ENCODE peak calls at places on chromosomes 16 and 17, in six cellular contexts. One of them, this sample, is unnamed.

GRCh38 chr16:10103700-10104099 is 78.5 kb downstream of the GRIN2A start:
- DNase-seq in choroid plexus epithelial cell: no peak
- DNase-seq in IMR-90: no peak
- DNase-seq in skeletal muscle cell: no peak
- DNase-seq in GM23338: no peak
- DNase-seq in effector memory CD4-positive, alpha-beta T cell: no peak
- DNase-seq in this sample: no peak

GRCh38 chr16:69166221-69166833 is 20.6 kb upstream of the SNTB2 start:
- DNase-seq in choroid plexus epithelial cell: peak; percentile 28
- DNase-seq in IMR-90: peak; percentile 82
- DNase-seq in skeletal muscle cell: no peak
- DNase-seq in GM23338: no peak
- DNase-seq in effector memory CD4-positive, alpha-beta T cell: no peak
- DNase-seq in this sample: no peak

GRCh38 chr17:31490991-31491793 is 99.7 kb downstream of the RAB11FIP4 start:
- DNase-seq in choroid plexus epithelial cell: no peak
- DNase-seq in IMR-90: no peak
- DNase-seq in skeletal muscle cell: no peak
- DNase-seq in GM23338: no peak
- DNase-seq in effector memory CD4-positive, alpha-beta T cell: no peak
- DNase-seq in this sample: no peak

GRCh38 chr16:65889533-65889966 is 476.9 kb upstream of the CDH5 start:
- DNase-seq in choroid plexus epithelial cell: peak; percentile 22
- DNase-seq in IMR-90: peak; percentile 7
- DNase-seq in skeletal muscle cell: no peak
- DNase-seq in GM23338: no peak
- DNase-seq in effector memory CD4-positive, alpha-beta T cell: no peak
- DNase-seq in this sample: no peak

GRCh38 chr16:12006637-12007036 is 30.1 kb downstream of the SNX29 start:
- DNase-seq in choroid plexus epithelial cell: no peak
- DNase-seq in IMR-90: no peak
- DNase-seq in skeletal muscle cell: no peak
- DNase-seq in GM23338: no peak
- DNase-seq in effector memory CD4-positive, alpha-beta T cell: no peak
- DNase-seq in this sample: no peak

GRCh38 chr17:21030375-21030774 is 12.4 kb downstream of the USP22 start:
- DNase-seq in choroid plexus epithelial cell: no peak
- DNase-seq in IMR-90: no peak
- DNase-seq in skeletal muscle cell: no peak
- DNase-seq in GM23338: no peak
- DNase-seq in effector memory CD4-positive, alpha-beta T cell: no peak
- DNase-seq in this sample: no peak

GRCh38 chr17:58520843-58521430 is 6.5 kb upstream of the MTMR4 start:
- DNase-seq in choroid plexus epithelial cell: peak; percentile 27
- DNase-seq in IMR-90: peak; percentile 13
- DNase-seq in skeletal muscle cell: no peak
- DNase-seq in GM23338: peak; percentile 83
- DNase-seq in effector memory CD4-positive, alpha-beta T cell: no peak
- DNase-seq in this sample: no peak

GRCh38 chr16:20638711-20639335 is 58.7 kb downstream of the ACSM1 start:
- DNase-seq in choroid plexus epithelial cell: no peak
- DNase-seq in IMR-90: no peak
- DNase-seq in skeletal muscle cell: no peak
- DNase-seq in GM23338: no peak
- DNase-seq in effector memory CD4-positive, alpha-beta T cell: no peak
- DNase-seq in this sample: no peak

GRCh38 chr16:10870137-10870776 is 6.7 kb upstream of the CIITA start:
- DNase-seq in choroid plexus epithelial cell: no peak
- DNase-seq in IMR-90: no peak
- DNase-seq in skeletal muscle cell: no peak
- DNase-seq in GM23338: no peak
- DNase-seq in effector memory CD4-positive, alpha-beta T cell: no peak
- DNase-seq in this sample: no peak

GRCh38 chr16:1201444-1201843 is 23.6 kb downstream of the TPSG1 start:
- DNase-seq in choroid plexus epithelial cell: no peak
- DNase-seq in IMR-90: no peak
- DNase-seq in skeletal muscle cell: no peak
- DNase-seq in GM23338: no peak
- DNase-seq in effector memory CD4-positive, alpha-beta T cell: no peak
- DNase-seq in this sample: no peak

GRCh38 chr17:57694051-57694450 is 51.0 kb downstream of the CCDC182 start:
- DNase-seq in choroid plexus epithelial cell: no peak
- DNase-seq in IMR-90: no peak
- DNase-seq in skeletal muscle cell: no peak
- DNase-seq in GM23338: no peak
- DNase-seq in effector memory CD4-positive, alpha-beta T cell: no peak
- DNase-seq in this sample: no peak

DNA sequence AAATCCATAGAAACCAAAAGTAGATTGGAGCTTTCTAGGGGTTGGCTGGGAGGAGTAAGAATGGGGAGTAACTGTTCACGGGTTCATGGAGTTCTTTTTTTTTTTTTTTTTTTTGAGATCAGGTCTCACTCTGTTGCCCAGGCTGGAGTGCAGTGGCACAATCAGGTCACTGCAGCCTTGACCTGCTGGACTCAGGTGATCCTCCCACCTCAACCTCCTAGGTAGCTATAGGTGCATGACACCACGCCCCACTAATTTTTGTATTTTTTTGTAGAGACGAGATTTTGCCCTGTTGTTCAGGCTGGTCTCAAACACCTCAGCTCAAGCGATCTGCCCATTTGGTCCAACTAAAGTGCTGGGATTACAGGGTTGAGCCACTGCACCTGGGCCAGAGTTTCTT is 1.5 kb downstream of the NMRAL1 start:
- DNase-seq in choroid plexus epithelial cell: no peak
- DNase-seq in IMR-90: no peak
- DNase-seq in skeletal muscle cell: no peak
- DNase-seq in GM23338: no peak
- DNase-seq in effector memory CD4-positive, alpha-beta T cell: no peak
- DNase-seq in this sample: no peak
- H3K4me3 ChIP-seq in choroid plexus epithelial cell: no peak overlapping the region
- H3K4me3 ChIP-seq in IMR-90: no peak overlapping the region
- H3K4me3 ChIP-seq in skeletal muscle cell: no peak overlapping the region
- H3K4me3 ChIP-seq in GM23338: peak overlapping the region; percentile 93
- H3K4me3 ChIP-seq in effector memory CD4-positive, alpha-beta T cell: no peak overlapping the region
- H3K4me3 ChIP-seq in this sample: no peak overlapping the region

DNA sequence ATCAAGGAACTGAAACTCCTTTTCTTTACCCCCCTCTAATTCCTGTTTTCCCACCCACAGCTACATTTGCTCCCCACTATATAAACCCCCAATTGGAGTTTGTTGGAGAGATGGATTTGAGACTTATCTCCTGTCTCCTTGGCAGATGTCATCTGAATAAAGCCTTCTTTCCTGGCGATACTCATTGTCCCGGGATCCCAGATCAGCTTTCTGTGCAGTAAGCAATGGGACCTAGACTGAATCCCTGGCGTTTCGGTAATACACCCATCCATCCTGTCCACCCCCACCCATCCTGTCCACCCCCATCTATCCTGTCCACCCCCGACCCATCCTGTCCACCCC is 22.2 kb downstream of the QPRT start:
- DNase-seq in choroid plexus epithelial cell: no peak
- DNase-seq in IMR-90: no peak
- DNase-seq in skeletal muscle cell: no peak
- DNase-seq in GM23338: no peak
- DNase-seq in effector memory CD4-positive, alpha-beta T cell: no peak
- DNase-seq in this sample: no peak
- H3K4me3 ChIP-seq in choroid plexus epithelial cell: no peak overlapping the region
- H3K4me3 ChIP-seq in IMR-90: no peak overlapping the region
- H3K4me3 ChIP-seq in skeletal muscle cell: no peak overlapping the region
- H3K4me3 ChIP-seq in GM23338: no peak overlapping the region
- H3K4me3 ChIP-seq in effector memory CD4-positive, alpha-beta T cell: peak overlapping the region; percentile 11
- H3K4me3 ChIP-seq in this sample: no peak overlapping the region

GRCh38 chr17:4944554-4945175 is 3.7 kb downstream of the PFN1 start:
- DNase-seq in choroid plexus epithelial cell: no peak
- DNase-seq in IMR-90: no peak
- DNase-seq in skeletal muscle cell: no peak
- DNase-seq in GM23338: peak; percentile 23
- DNase-seq in effector memory CD4-positive, alpha-beta T cell: no peak
- DNase-seq in this sample: no peak
- H3K4me3 ChIP-seq in choroid plexus epithelial cell: no peak overlapping the region
- H3K4me3 ChIP-seq in IMR-90: no peak overlapping the region
- H3K4me3 ChIP-seq in skeletal muscle cell: no peak overlapping the region
- H3K4me3 ChIP-seq in GM23338: peak overlapping the region; percentile 96
- H3K4me3 ChIP-seq in effector memory CD4-positive, alpha-beta T cell: peak overlapping the region; percentile 46
- H3K4me3 ChIP-seq in this sample: peak overlapping the region; percentile 99

DNA sequence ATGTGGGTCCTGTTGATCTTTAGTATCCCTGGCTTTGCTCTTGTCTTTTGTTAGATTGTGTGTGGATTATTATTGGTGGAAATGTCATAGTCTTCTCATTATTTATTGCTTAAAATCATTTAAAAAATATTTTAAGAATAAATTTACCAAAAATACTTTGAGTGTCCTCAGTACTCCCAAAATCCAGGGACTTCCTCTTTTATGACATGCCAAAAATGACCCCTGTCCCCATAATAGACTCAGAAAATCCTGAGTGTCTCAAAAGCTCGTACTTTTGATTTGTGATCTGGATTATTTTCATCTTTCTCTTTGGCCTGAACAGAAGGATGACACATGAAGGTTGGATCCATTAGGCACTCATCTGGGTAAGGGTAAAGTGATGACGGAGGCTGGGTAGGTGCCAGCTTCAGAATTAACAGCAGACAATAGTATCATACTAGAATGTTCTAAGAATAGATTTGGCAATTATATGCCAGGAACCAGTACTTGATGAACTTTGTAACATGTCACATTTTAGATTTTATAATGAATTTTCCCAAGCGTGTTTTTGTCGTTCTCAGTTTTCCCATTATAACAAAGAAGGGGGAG is 602.2 kb upstream of the CDH8 start:
- DNase-seq in choroid plexus epithelial cell: no peak
- DNase-seq in IMR-90: no peak
- DNase-seq in skeletal muscle cell: no peak
- DNase-seq in GM23338: no peak
- DNase-seq in effector memory CD4-positive, alpha-beta T cell: no peak
- DNase-seq in this sample: peak; percentile 19
- H3K4me3 ChIP-seq in choroid plexus epithelial cell: no peak overlapping the region
- H3K4me3 ChIP-seq in IMR-90: no peak overlapping the region
- H3K4me3 ChIP-seq in skeletal muscle cell: no peak overlapping the region
- H3K4me3 ChIP-seq in GM23338: no peak overlapping the region
- H3K4me3 ChIP-seq in effector memory CD4-positive, alpha-beta T cell: no peak overlapping the region
- H3K4me3 ChIP-seq in this sample: no peak overlapping the region

GRCh38 chr17:33082529-33083148 is 91.0 kb downstream of the SPACA3 start:
- DNase-seq in choroid plexus epithelial cell: no peak
- DNase-seq in IMR-90: no peak
- DNase-seq in skeletal muscle cell: no peak
- DNase-seq in GM23338: no peak
- DNase-seq in effector memory CD4-positive, alpha-beta T cell: no peak
- DNase-seq in this sample: no peak
- H3K4me3 ChIP-seq in choroid plexus epithelial cell: no peak overlapping the region
- H3K4me3 ChIP-seq in IMR-90: no peak overlapping the region
- H3K4me3 ChIP-seq in skeletal muscle cell: no peak overlapping the region
- H3K4me3 ChIP-seq in GM23338: no peak overlapping the region
- H3K4me3 ChIP-seq in effector memory CD4-positive, alpha-beta T cell: no peak overlapping the region
- H3K4me3 ChIP-seq in this sample: no peak overlapping the region

GRCh38 chr16:57489229-57489628 is 2.9 kb upstream of the DOK4 start:
- DNase-seq in choroid plexus epithelial cell: no peak
- DNase-seq in IMR-90: no peak
- DNase-seq in skeletal muscle cell: no peak
- DNase-seq in GM23338: no peak
- DNase-seq in effector memory CD4-positive, alpha-beta T cell: no peak
- DNase-seq in this sample: peak; percentile 2

GRCh38 chr16:57485916-57486857 is at the start of gene DOK4:
- DNase-seq in choroid plexus epithelial cell: peak; percentile 60
- DNase-seq in IMR-90: peak; percentile 58
- DNase-seq in skeletal muscle cell: peak; percentile 21
- DNase-seq in GM23338: peak; percentile 89
- DNase-seq in effector memory CD4-positive, alpha-beta T cell: peak; percentile 66
- DNase-seq in this sample: peak; percentile 87

GRCh38 chr16:57485091-57485915 is 990 bp downstream of the DOK4 start:
- DNase-seq in choroid plexus epithelial cell: no peak
- DNase-seq in IMR-90: no peak
- DNase-seq in skeletal muscle cell: no peak
- DNase-seq in GM23338: no peak
- DNase-seq in effector memory CD4-positive, alpha-beta T cell: no peak
- DNase-seq in this sample: no peak

GRCh38 chr16:57484515-57485005 is 1.7 kb downstream of the DOK4 start:
- DNase-seq in choroid plexus epithelial cell: no peak
- DNase-seq in IMR-90: no peak
- DNase-seq in skeletal muscle cell: no peak
- DNase-seq in GM23338: no peak
- DNase-seq in effector memory CD4-positive, alpha-beta T cell: no peak
- DNase-seq in this sample: no peak

DNA sequence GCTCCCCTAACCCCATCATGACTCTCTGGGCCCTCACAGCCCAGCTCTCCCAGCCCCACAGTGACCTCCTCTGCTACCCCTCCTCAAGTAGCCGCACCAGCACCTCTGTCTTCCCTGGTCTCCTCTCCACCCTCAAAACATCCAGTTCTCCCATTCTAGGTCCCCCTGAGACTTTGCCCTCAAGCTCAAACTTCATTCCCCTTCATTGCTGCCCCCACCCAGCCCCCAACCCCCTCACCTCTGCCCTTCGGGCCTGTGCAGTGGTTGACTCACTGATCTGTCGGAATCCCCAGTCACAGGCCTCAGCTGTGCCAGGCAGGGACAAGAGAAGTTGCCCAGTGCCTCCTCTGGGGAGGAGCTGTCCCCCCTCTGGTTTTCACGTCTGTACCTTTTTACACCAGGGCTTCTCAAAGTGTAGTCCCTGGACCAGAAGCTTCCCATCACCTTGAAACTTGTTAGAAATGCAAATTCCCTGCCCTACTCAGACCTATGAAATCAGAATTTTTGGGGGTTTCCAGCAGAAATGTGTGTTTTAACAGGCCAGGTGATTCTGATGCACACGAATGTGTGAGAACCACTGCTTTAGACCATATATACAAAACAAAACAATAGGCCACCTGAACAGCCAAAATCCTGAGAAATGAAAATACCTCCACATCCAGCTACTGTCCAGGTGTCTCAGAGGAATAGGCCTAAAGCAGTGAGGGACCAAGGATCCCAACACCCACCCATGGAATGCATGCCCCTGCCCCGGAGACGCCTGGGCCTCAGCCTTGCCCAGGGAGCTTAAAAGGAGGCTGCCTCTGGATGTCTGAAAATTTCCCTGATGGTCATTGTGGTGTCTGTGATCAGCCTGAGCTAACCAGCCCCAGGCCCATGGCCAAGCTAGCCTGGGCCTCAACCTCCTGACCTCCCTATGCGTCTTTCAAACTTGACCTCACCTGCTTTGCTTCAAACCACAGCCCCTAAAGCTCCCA is 853 bp upstream of the DOK4 start:
- DNase-seq in choroid plexus epithelial cell: no peak
- DNase-seq in IMR-90: no peak
- DNase-seq in skeletal muscle cell: no peak
- DNase-seq in GM23338: no peak
- DNase-seq in effector memory CD4-positive, alpha-beta T cell: no peak
- DNase-seq in this sample: no peak
- H3K4me3 ChIP-seq in choroid plexus epithelial cell: peak overlapping the region; percentile 72
- H3K4me3 ChIP-seq in IMR-90: no peak overlapping the region
- H3K4me3 ChIP-seq in skeletal muscle cell: peak overlapping the region; percentile 84
- H3K4me3 ChIP-seq in GM23338: peak overlapping the region; percentile 84
- H3K4me3 ChIP-seq in effector memory CD4-positive, alpha-beta T cell: peak overlapping the region; percentile 58
- H3K4me3 ChIP-seq in this sample: peak overlapping the region; percentile 80

GRCh38 chr16:84600343-84601229 is 17.3 kb downstream of the COTL1 start:
- DNase-seq in choroid plexus epithelial cell: peak; percentile 44
- DNase-seq in IMR-90: peak; percentile 43
- DNase-seq in skeletal muscle cell: no peak
- DNase-seq in GM23338: no peak
- DNase-seq in effector memory CD4-positive, alpha-beta T cell: no peak
- DNase-seq in this sample: no peak
- H3K4me3 ChIP-seq in choroid plexus epithelial cell: no peak overlapping the region
- H3K4me3 ChIP-seq in IMR-90: no peak overlapping the region
- H3K4me3 ChIP-seq in skeletal muscle cell: no peak overlapping the region
- H3K4me3 ChIP-seq in GM23338: no peak overlapping the region
- H3K4me3 ChIP-seq in effector memory CD4-positive, alpha-beta T cell: peak overlapping the region; percentile 40
- H3K4me3 ChIP-seq in this sample: no peak overlapping the region

This sample was measured in left ventricle myocardium inferior.